ENCODE peak calls at places on chromosomes 5 and 9, in six cellular contexts. S is PC-3; G is CD8-positive, alpha-beta T cell; X is hepatocyte; B is breast epithelium; W is gastrocnemius medialis. R is an unnamed sample. For H3K27me3 and H3K4me1, the result is how much of the 10 kb centered on the place peaks cover.

GRCh38 chr5:133821889-133822288 is 146.5 kb downstream of the C5orf15 start:
- DNase-seq in S (no peak), G (no peak), X (no peak), B (no peak), W (no peak), R (no peak)

GRCh38 chr5:1329111-1329579 is 15.8 kb downstream of the CLPTM1L start:
- DNase-seq in S (no peak), G (no peak), X (no peak), B (no peak), W (no peak), R (no peak)

GRCh38 chr5:153425914-153426313 is 64.6 kb upstream of the GRIA1 start:
- DNase-seq in S (no peak), G (no peak), X (no peak), B (no peak), W (no peak), R (no peak)

GRCh38 chr5:159850192-159850573 is 66.1 kb upstream of the ADRA1B start:
- DNase-seq in S (peak), G (no peak), X (no peak), B (no peak), W (peak), R (no peak)

GRCh38 chr5:126100767-126101166 is 322.4 kb upstream of the GRAMD2B start:
- DNase-seq in S (no peak), G (no peak), X (no peak), B (no peak), W (no peak), R (no peak)

GRCh38 chr5:176741566-176742211 is 68.7 kb upstream of the UNC5A start:
- DNase-seq in S (no peak), G (no peak), X (no peak), B (no peak), W (no peak), R (no peak)

GRCh38 chr9:136095028-136095494 is at the start of gene NACC2:
- DNase-seq in S (peak), G (no peak), X (peak), B (no peak), W (peak), R (no peak)

GRCh38 chr5:155471027-155471426 is 457.5 kb downstream of the KIF4B start:
- DNase-seq in S (no peak), G (no peak), X (no peak), B (no peak), W (no peak), R (no peak)

GRCh38 chr9:93100265-93100636 is 4.2 kb downstream of the CARD19 start:
- DNase-seq in S (no peak), G (no peak), X (no peak), B (no peak), W (peak), R (no peak)

GRCh38 chr5:146794326-146795029 is 84.1 kb downstream of the PPP2R2B start:
- DNase-seq in S (peak), G (no peak), X (no peak), B (no peak), W (no peak), R (no peak)

GRCh38 chr9:14251146-14252071 is 62.5 kb downstream of the NFIB start:
- DNase-seq in S (peak), G (no peak), X (peak), B (peak), W (peak), R (peak)

GRCh38 chr5:123265551-123265950 is 157.7 kb downstream of the CEP120 start:
- DNase-seq in S (no peak), G (no peak), X (no peak), B (no peak), W (no peak), R (no peak)

GRCh38 chr5:176606032-176606431 is 3.9 kb downstream of the GPRIN1 start:
- DNase-seq in S (no peak), G (no peak), X (no peak), B (no peak), W (no peak), R (no peak)

GRCh38 chr9:75974006-75974766 is 83.7 kb downstream of the PCSK5 start:
- DNase-seq in S (no peak), G (no peak), X (no peak), B (no peak), W (no peak), R (peak)

GRCh38 chr9:17793713-17794622 is 215.1 kb downstream of the SH3GL2 start:
- DNase-seq in S (peak), G (no peak), X (peak), B (no peak), W (no peak), R (no peak)

GRCh38 chr9:34579097-34579818 is 10.3 kb downstream of the CNTFR start:
- DNase-seq in S (no peak), G (no peak), X (peak), B (no peak), W (no peak), R (no peak)

GRCh38 chr5:129096382-129096991 is 1.9 kb downstream of the ISOC1 start:
- DNase-seq in S (peak), G (no peak), X (no peak), B (no peak), W (no peak), R (no peak)

GRCh38 chr5:172484664-172485063 is 30.3 kb upstream of the SH3PXD2B start:
- DNase-seq in S (no peak), G (no peak), X (no peak), B (no peak), W (no peak), R (no peak)

GRCh38 chr9:132182609-132183073 is 20.8 kb downstream of the NTNG2 start:
- DNase-seq in S (no peak), G (no peak), X (no peak), B (no peak), W (no peak), R (no peak)
- H3K27me3 ChIP-seq in S (under half), G (under half), X (under half), B (under half), W (under half), R (under half)

GRCh38 chr5:142797420-142797819 is 27.2 kb downstream of the ARHGAP26 start:
- DNase-seq in S (no peak), G (no peak), X (no peak), B (no peak), W (no peak), R (no peak)
- TF ChIP-seq CTCF in S (no peak), G (no peak), X (no peak), B (no peak), W (no peak), R (no peak)

GRCh38 chr9:94772654-94773303 is 46.3 kb downstream of the AOPEP start:
- DNase-seq in S (no peak), G (no peak), X (peak), B (no peak), W (no peak), R (no peak)
- H3K4me1 ChIP-seq in S (under half), G (under half), X (under half), B (under half), W (under half), R (under half)

DNA sequence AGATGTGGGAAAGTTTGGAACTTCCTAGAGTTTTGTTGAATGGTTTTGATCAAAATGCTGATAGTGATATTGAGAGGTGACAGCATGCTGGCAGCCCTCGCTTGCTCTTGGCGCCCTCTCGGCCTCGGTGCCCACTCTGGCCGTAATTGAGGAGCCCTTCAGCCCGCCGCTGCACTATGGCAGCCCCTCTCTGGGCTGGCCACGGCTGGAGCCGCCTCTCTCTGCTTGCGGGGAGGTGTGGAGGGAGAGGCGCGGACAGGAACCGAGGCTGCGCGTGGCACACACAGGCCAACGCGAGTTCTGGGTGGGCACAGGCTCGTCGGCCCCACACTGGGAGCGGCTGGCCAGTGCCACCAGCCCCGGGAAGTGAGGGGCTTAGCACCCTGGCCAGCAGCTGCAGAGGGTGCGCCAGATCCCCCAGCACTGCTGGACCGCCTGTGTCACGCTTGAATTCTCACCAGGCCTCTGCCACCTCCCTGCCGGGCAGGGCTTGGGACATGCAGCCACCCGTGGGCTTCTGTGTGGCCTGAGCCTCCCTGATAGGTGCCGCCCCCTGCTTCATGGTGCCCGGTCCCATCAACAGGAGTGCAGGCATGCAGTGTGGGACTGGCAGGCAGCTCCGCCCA is 488.5 kb downstream of the CYLC2 start:
- DNase-seq in S (no peak), G (no peak), X (no peak), B (no peak), W (no peak), R (no peak)
- H3K27me3 ChIP-seq in S (under half), G (under half), X (under half), B (under half), W (under half), R (under half)

GRCh38 chr5:179554981-179555380 is 4.6 kb downstream of the RUFY1 start:
- DNase-seq in S (no peak), G (no peak), X (no peak), B (no peak), W (no peak), R (no peak)

GRCh38 chr5:179549973-179550510 is 312 bp upstream of the RUFY1 start:
- DNase-seq in S (peak), G (no peak), X (no peak), B (peak), W (no peak), R (no peak)

GRCh38 chr5:179553875-179554274 is 3.5 kb downstream of the RUFY1 start:
- DNase-seq in S (peak), G (no peak), X (peak), B (peak), W (peak), R (no peak)

GRCh38 chr5:179553006-179553405 is 2.7 kb downstream of the RUFY1 start:
- DNase-seq in S (no peak), G (no peak), X (no peak), B (no peak), W (no peak), R (no peak)

GRCh38 chr5:179550511-179551342 is at the start of gene RUFY1:
- DNase-seq in S (peak), G (peak), X (peak), B (peak), W (peak), R (no peak)
- TF ChIP-seq CTCF in S (no peak), G (no peak), X (peak), B (no peak), W (no peak), R (peak)

GRCh38 chr9:120922404-120923173 is 4.0 kb downstream of the TRAF1 start:
- DNase-seq in S (no peak), G (no peak), X (no peak), B (no peak), W (no peak), R (no peak)

GRCh38 chr9:120925535-120926396 is 830 bp downstream of the TRAF1 start:
- DNase-seq in S (peak), G (peak), X (peak), B (no peak), W (no peak), R (peak)

GRCh38 chr9:120921751-120922181 is 4.8 kb downstream of the TRAF1 start:
- DNase-seq in S (no peak), G (no peak), X (peak), B (no peak), W (no peak), R (no peak)

GRCh38 chr9:120924698-120925534 is 1.7 kb downstream of the TRAF1 start:
- DNase-seq in S (no peak), G (no peak), X (no peak), B (no peak), W (no peak), R (no peak)

DNA sequence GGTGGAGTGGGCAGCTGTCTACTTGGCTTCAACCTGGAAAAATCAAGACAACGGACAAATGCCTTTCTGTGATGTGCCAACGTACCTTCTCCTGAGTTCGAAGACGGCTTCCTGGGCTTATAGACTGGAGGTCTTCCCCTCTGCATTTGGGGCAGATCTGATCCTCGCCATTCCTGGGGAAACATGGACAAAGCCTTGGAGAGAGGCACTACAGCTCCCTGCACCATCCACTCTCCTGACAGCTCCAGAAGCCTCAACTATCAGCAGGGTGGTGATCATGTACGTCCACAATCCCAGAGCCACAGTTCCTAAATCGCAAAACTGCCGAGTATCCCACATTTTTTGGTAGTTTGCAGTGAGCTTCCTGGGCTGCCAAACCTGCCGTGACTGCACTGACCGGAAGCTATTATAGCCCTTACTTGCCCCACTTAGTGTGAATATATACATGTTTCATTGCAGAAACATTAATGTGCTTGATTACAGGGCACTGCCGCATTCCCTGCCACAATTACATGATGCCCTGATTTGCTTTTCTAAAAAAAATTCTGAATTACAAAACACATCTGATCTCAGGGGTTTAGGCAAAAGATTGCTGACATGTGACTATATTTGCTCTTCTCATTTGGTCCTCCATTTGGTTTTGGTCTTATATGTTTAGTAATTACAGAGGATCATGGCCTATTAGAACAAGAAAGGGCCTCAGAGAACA is 2.8 kb downstream of the TRAF1 start:
- DNase-seq in S (no peak), G (no peak), X (no peak), B (no peak), W (no peak), R (no peak)
- H3K4me1 ChIP-seq in S (under half), G (half or more), X (under half), B (under half), W (under half), R (half or more)

DNA sequence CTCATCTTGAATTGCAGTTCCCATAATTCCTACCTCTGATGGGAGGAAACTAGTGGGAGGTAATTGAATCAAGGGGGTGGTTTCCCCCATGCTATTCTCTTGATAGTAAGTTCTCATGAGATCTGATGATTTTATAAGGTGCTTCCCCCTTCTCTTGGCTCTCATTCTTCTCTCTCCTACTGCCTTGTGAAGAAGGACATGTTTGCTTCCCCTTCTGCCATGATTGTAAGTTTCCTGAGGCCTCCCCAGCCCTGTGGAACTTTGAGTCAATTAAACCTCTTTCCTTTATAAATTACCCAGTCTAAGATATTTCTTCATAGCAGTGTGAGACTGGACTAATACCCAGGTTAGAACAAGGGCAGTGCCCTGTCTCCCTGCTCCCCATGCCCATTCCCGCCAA is 7.5 kb upstream of the TRIO start:
- DNase-seq in S (no peak), G (no peak), X (no peak), B (no peak), W (no peak), R (no peak)
- H3K27me3 ChIP-seq in S (under half), G (under half), X (under half), B (under half), W (under half), R (under half)

GRCh38 chr5:4192111-4192510 is 596.5 kb downstream of the IRX1 start:
- DNase-seq in S (no peak), G (no peak), X (no peak), B (no peak), W (no peak), R (no peak)
- TF ChIP-seq CTCF in S (no peak), G (no peak), X (no peak), B (no peak), W (no peak), R (no peak)

GRCh38 chr9:127517620-127518019 is 66.3 kb downstream of the LRSAM1 start:
- DNase-seq in S (no peak), G (no peak), X (no peak), B (no peak), W (no peak), R (no peak)

GRCh38 chr9:127520941-127521918 is 69.9 kb downstream of the LRSAM1 start:
- DNase-seq in S (peak), G (no peak), X (peak), B (no peak), W (no peak), R (no peak)

GRCh38 chr9:127519301-127520166 is 68.2 kb downstream of the LRSAM1 start:
- DNase-seq in S (peak), G (peak), X (peak), B (no peak), W (no peak), R (peak)

GRCh38 chr9:127516835-127517607 is 65.7 kb downstream of the LRSAM1 start:
- DNase-seq in S (no peak), G (no peak), X (no peak), B (no peak), W (no peak), R (no peak)

DNA sequence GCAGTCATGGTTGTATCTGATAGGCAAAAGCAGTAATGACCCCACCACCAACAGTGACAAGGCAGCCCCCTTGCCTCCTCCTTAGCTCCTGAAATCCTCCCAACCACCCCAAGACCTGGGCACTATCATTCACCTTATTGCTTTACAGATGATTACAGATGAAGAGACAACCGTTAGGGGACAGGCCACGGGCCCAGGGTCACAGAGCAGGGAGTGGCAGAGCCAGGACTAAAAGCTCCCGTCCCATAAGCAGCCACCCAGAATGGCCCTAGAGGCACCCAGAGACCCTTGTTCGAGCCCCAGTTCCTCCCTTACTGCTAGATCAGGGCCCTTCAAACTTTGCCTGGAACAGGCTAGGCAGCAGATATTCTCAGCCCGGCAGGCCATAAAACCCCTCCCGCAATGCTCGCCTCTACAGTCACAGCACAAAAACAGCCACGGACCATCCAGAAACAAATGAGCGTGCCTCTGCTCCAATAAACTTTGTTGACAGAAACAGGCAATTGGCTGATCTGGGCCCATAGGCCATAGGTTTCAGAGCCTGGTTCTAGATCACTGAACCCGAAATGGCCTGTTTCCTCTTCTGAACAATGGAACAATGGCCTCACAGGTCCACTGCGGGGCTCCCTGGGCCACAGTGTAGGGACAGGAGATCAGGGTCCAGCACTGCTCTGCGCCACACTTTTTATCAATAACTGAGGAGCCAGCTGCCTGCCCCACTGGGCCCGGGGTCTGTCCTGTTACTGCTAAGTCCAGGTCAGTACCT is 67.0 kb downstream of the LRSAM1 start:
- DNase-seq in S (no peak), G (no peak), X (no peak), B (no peak), W (no peak), R (no peak)
- H3K4me1 ChIP-seq in S (under half), G (under half), X (under half), B (under half), W (under half), R (under half)